ENCODE peak calls at places on chromosomes 11 and 22, in four cellular contexts. W is stimulated activated CD4-positive, alpha-beta T cell treated with anti-CD3 and anti-CD28 coated beads, Interleukin-15, amount 100 ng/mL, for 24 hours; D is upper lobe of right lung; V is M059J. P is an unnamed sample.

GRCh38 chr11:21465920-21466319 is 727.0 kb upstream of the ANO5 start:
- DNase-seq in W (no peak), D (no peak), V (no peak), P (no peak)

GRCh38 chr11:35274909-35275807 is 136.2 kb downstream of the CD44 start:
- DNase-seq in W (no peak), D (peak), V (peak), P (no peak)

GRCh38 chr11:76690736-76691135 is 20.2 kb upstream of the LRRC32 start:
- DNase-seq in W (no peak), D (no peak), V (no peak), P (no peak)

GRCh38 chr11:47992959-47993820 is 12.8 kb downstream of the PTPRJ start:
- DNase-seq in W (no peak), D (no peak), V (peak), P (no peak)

GRCh38 chr11:46541593-46542371 is 52.0 kb downstream of the AMBRA1 start:
- DNase-seq in W (no peak), D (peak), V (peak), P (no peak)

GRCh38 chr11:64058494-64058893 is 22.8 kb downstream of the FLRT1 start:
- DNase-seq in W (no peak), D (no peak), V (peak), P (no peak)

GRCh38 chr11:64234840-64235379 is 526 bp downstream of the VEGFB start:
- DNase-seq in W (peak), D (peak), V (peak), P (no peak)

GRCh38 chr22:19136915-19137314 is 5.8 kb downstream of the TSSK2 start:
- DNase-seq in W (no peak), D (no peak), V (no peak), P (no peak)

GRCh38 chr11:14789879-14790484 is 102.0 kb downstream of the CYP2R1 start:
- DNase-seq in W (no peak), D (no peak), V (peak), P (no peak)

GRCh38 chr11:72676874-72677341 is 2.7 kb upstream of the PDE2A start:
- DNase-seq in W (peak), D (peak), V (peak), P (no peak)

GRCh38 chr11:73361953-73362776 is 14.0 kb upstream of the RELT start:
- DNase-seq in W (no peak), D (no peak), V (no peak), P (no peak)

GRCh38 chr22:46688949-46689348 is 49.1 kb downstream of the CERK start:
- DNase-seq in W (no peak), D (no peak), V (no peak), P (no peak)

P was measured in mesenteric fat pad.